ENCODE peak calls at places on chromosome 3, in ten cellular contexts. N is heart left ventricle; S is CD8-positive, alpha-beta memory T cell; B is mesendoderm; Y is anterior cingulate cortex; M is HEK293T; T is ACHN; J is cardiac septum; P is prostate gland; A is ELR. Q is an unnamed sample.

GRCh38 chr3:27559835-27560234 is 75.7 kb upstream of the SLC4A7 start:
- DNase-seq in N (peak), S (no peak), B (peak), Y (no peak), M (no peak), T (no peak), J (no peak), P (no peak), A (peak), Q (peak)

GRCh38 chr3:126522363-126522788 is 1.6 kb upstream of the CHST13 start:
- DNase-seq in N (peak), S (no peak), B (peak), Y (peak), M (peak), T (peak), J (peak), P (peak), A (peak), Q (peak)

GRCh38 chr3:195546130-195546560 is 3.0 kb upstream of the PPP1R2 start:
- DNase-seq in N (no peak), S (no peak), B (no peak), Y (no peak), M (no peak), T (peak), J (no peak), P (peak), A (peak), Q (peak)

GRCh38 chr3:188431553-188431952 is 277.6 kb downstream of the LPP start:
- DNase-seq in N (no peak), S (no peak), B (no peak), Y (no peak), M (no peak), T (no peak), J (no peak), P (no peak), A (peak), Q (no peak)

GRCh38 chr3:111531446-111531845 is 10.6 kb upstream of the CD96 start:
- DNase-seq in N (no peak), S (no peak), B (no peak), Y (no peak), M (no peak), T (no peak), J (no peak), P (no peak), A (peak), Q (no peak)

GRCh38 chr3:115843206-115843605 is 219.9 kb downstream of the GAP43 start:
- DNase-seq in N (no peak), S (no peak), B (no peak), Y (no peak), M (no peak), T (no peak), J (no peak), P (no peak), A (no peak), Q (no peak)

GRCh38 chr3:168030488-168031054 is 65.2 kb downstream of the GOLIM4 start:
- DNase-seq in N (no peak), S (no peak), B (no peak), Y (no peak), M (no peak), T (no peak), J (no peak), P (no peak), A (no peak), Q (no peak)

GRCh38 chr3:59313365-59313764 is 263.5 kb upstream of the CFAP20DC start:
- DNase-seq in N (peak), S (no peak), B (peak), Y (no peak), M (peak), T (peak), J (no peak), P (peak), A (peak), Q (no peak)

GRCh38 chr3:46604127-46604526 is 8.2 kb upstream of the FAM240A start:
- DNase-seq in N (no peak), S (no peak), B (no peak), Y (no peak), M (no peak), T (no peak), J (no peak), P (no peak), A (no peak), Q (no peak)

GRCh38 chr3:197520311-197521276 is 35.2 kb downstream of the BDH1 start:
- DNase-seq in N (no peak), S (no peak), B (peak), Y (peak), M (no peak), T (peak), J (no peak), P (no peak), A (peak), Q (no peak)

GRCh38 chr3:57815034-57815433 is 58.9 kb downstream of the SLMAP start:
- DNase-seq in N (no peak), S (peak), B (no peak), Y (no peak), M (no peak), T (no peak), J (no peak), P (no peak), A (no peak), Q (no peak)

GRCh38 chr3:45626096-45626887 is 31.7 kb downstream of the LIMD1 start:
- DNase-seq in N (no peak), S (no peak), B (no peak), Y (no peak), M (no peak), T (no peak), J (no peak), P (no peak), A (no peak), Q (no peak)

GRCh38 chr3:63995056-63995576 is 28.2 kb downstream of the PSMD6 start:
- DNase-seq in N (no peak), S (no peak), B (no peak), Y (no peak), M (no peak), T (no peak), J (no peak), P (no peak), A (no peak), Q (no peak)

GRCh38 chr3:100982710-100983109 is 10.5 kb downstream of the ABI3BP start:
- DNase-seq in N (peak), S (no peak), B (no peak), Y (peak), M (no peak), T (no peak), J (no peak), P (peak), A (no peak), Q (peak)

GRCh38 chr3:134445631-134446030 is 40.2 kb downstream of the ANAPC13 start:
- DNase-seq in N (peak), S (no peak), B (no peak), Y (no peak), M (no peak), T (no peak), J (no peak), P (no peak), A (no peak), Q (no peak)

GRCh38 chr3:42572278-42572677 is 9.5 kb downstream of the SEC22C start:
- DNase-seq in N (no peak), S (no peak), B (peak), Y (no peak), M (peak), T (peak), J (no peak), P (no peak), A (peak), Q (no peak)

GRCh38 chr3:43181202-43181910 is 75.5 kb upstream of the POMGNT2 start:
- DNase-seq in N (no peak), S (peak), B (no peak), Y (no peak), M (no peak), T (no peak), J (peak), P (no peak), A (no peak), Q (no peak)

GRCh38 chr3:27978440-27978839 is 256.3 kb upstream of the EOMES start:
- DNase-seq in N (no peak), S (no peak), B (no peak), Y (no peak), M (no peak), T (no peak), J (no peak), P (no peak), A (no peak), Q (no peak)

GRCh38 chr3:50459792-50460191 is 43.6 kb downstream of the CACNA2D2 start:
- DNase-seq in N (no peak), S (no peak), B (no peak), Y (no peak), M (no peak), T (no peak), J (no peak), P (no peak), A (no peak), Q (no peak)

GRCh38 chr3:111998661-111999641 is at the start of gene TAGLN3:
- DNase-seq in N (no peak), S (no peak), B (peak), Y (peak), M (no peak), T (peak), J (no peak), P (peak), A (peak), Q (peak)

Q was measured in psoas muscle.